ENCODE peak calls at places on chromosome 20, in ten cellular contexts. One of them, this sample, is unnamed.

GRCh38 chr20:48831702-48832422 is 4.1 kb upstream of the PREX1 start:
- DNase-seq in effector memory CD4-positive, alpha-beta T cell: no peak
- DNase-seq in H7: no peak
- DNase-seq in AG04450: no peak
- DNase-seq in fibroblast of lung: peak
- DNase-seq in AG04449: no peak
- DNase-seq in pancreas: no peak
- DNase-seq in mucosa of descending colon: no peak
- DNase-seq in neural progenitor cell: peak
- DNase-seq in IMR-90: peak
- DNase-seq in this sample: peak

GRCh38 chr20:60152792-60153191 is 194.6 kb downstream of the CDH26 start:
- DNase-seq in effector memory CD4-positive, alpha-beta T cell: no peak
- DNase-seq in H7: no peak
- DNase-seq in AG04450: no peak
- DNase-seq in fibroblast of lung: no peak
- DNase-seq in AG04449: no peak
- DNase-seq in pancreas: no peak
- DNase-seq in mucosa of descending colon: no peak
- DNase-seq in neural progenitor cell: no peak
- DNase-seq in IMR-90: no peak
- DNase-seq in this sample: no peak

GRCh38 chr20:25284131-25284601 is 36.3 kb downstream of the PYGB start:
- DNase-seq in effector memory CD4-positive, alpha-beta T cell: no peak
- DNase-seq in H7: no peak
- DNase-seq in AG04450: no peak
- DNase-seq in fibroblast of lung: no peak
- DNase-seq in AG04449: no peak
- DNase-seq in pancreas: no peak
- DNase-seq in mucosa of descending colon: no peak
- DNase-seq in neural progenitor cell: no peak
- DNase-seq in IMR-90: no peak
- DNase-seq in this sample: no peak

GRCh38 chr20:29878777-29879442 is 1378.6 kb upstream of the DEFB115 start:
- DNase-seq in effector memory CD4-positive, alpha-beta T cell: no peak
- DNase-seq in H7: peak
- DNase-seq in AG04450: no peak
- DNase-seq in fibroblast of lung: no peak
- DNase-seq in AG04449: no peak
- DNase-seq in pancreas: peak
- DNase-seq in mucosa of descending colon: no peak
- DNase-seq in neural progenitor cell: no peak
- DNase-seq in IMR-90: no peak
- DNase-seq in this sample: no peak

GRCh38 chr20:32970973-32971300 is 33.3 kb downstream of the SUN5 start:
- DNase-seq in effector memory CD4-positive, alpha-beta T cell: no peak
- DNase-seq in H7: peak
- DNase-seq in AG04450: no peak
- DNase-seq in fibroblast of lung: no peak
- DNase-seq in AG04449: no peak
- DNase-seq in pancreas: no peak
- DNase-seq in mucosa of descending colon: no peak
- DNase-seq in neural progenitor cell: no peak
- DNase-seq in IMR-90: no peak
- DNase-seq in this sample: no peak

GRCh38 chr20:49945701-49946477 is 9.7 kb downstream of the RNF114 start:
- DNase-seq in effector memory CD4-positive, alpha-beta T cell: no peak
- DNase-seq in H7: no peak
- DNase-seq in AG04450: no peak
- DNase-seq in fibroblast of lung: no peak
- DNase-seq in AG04449: no peak
- DNase-seq in pancreas: no peak
- DNase-seq in mucosa of descending colon: no peak
- DNase-seq in neural progenitor cell: no peak
- DNase-seq in IMR-90: no peak
- DNase-seq in this sample: no peak

GRCh38 chr20:829531-829930 is 4.0 kb upstream of the FAM110A start:
- DNase-seq in effector memory CD4-positive, alpha-beta T cell: no peak
- DNase-seq in H7: no peak
- DNase-seq in AG04450: no peak
- DNase-seq in fibroblast of lung: no peak
- DNase-seq in AG04449: no peak
- DNase-seq in pancreas: no peak
- DNase-seq in mucosa of descending colon: peak
- DNase-seq in neural progenitor cell: no peak
- DNase-seq in IMR-90: peak
- DNase-seq in this sample: no peak

GRCh38 chr20:57621426-57622200 is 1.4 kb upstream of the ZBP1 start:
- DNase-seq in effector memory CD4-positive, alpha-beta T cell: no peak
- DNase-seq in H7: peak
- DNase-seq in AG04450: no peak
- DNase-seq in fibroblast of lung: no peak
- DNase-seq in AG04449: no peak
- DNase-seq in pancreas: no peak
- DNase-seq in mucosa of descending colon: no peak
- DNase-seq in neural progenitor cell: no peak
- DNase-seq in IMR-90: no peak
- DNase-seq in this sample: no peak

GRCh38 chr20:46946181-46946624 is 51.6 kb downstream of the EYA2 start:
- DNase-seq in effector memory CD4-positive, alpha-beta T cell: no peak
- DNase-seq in H7: no peak
- DNase-seq in AG04450: no peak
- DNase-seq in fibroblast of lung: no peak
- DNase-seq in AG04449: no peak
- DNase-seq in pancreas: no peak
- DNase-seq in mucosa of descending colon: no peak
- DNase-seq in neural progenitor cell: no peak
- DNase-seq in IMR-90: no peak
- DNase-seq in this sample: no peak

GRCh38 chr20:40683221-40683893 is 5.7 kb downstream of the MAFB start:
- DNase-seq in effector memory CD4-positive, alpha-beta T cell: no peak
- DNase-seq in H7: peak
- DNase-seq in AG04450: no peak
- DNase-seq in fibroblast of lung: no peak
- DNase-seq in AG04449: no peak
- DNase-seq in pancreas: no peak
- DNase-seq in mucosa of descending colon: no peak
- DNase-seq in neural progenitor cell: peak
- DNase-seq in IMR-90: no peak
- DNase-seq in this sample: no peak

GRCh38 chr20:53934421-53935352 is 135.7 kb downstream of the BCAS1 start:
- DNase-seq in effector memory CD4-positive, alpha-beta T cell: no peak
- DNase-seq in H7: peak
- DNase-seq in AG04450: no peak
- DNase-seq in fibroblast of lung: peak
- DNase-seq in AG04449: no peak
- DNase-seq in pancreas: no peak
- DNase-seq in mucosa of descending colon: no peak
- DNase-seq in neural progenitor cell: no peak
- DNase-seq in IMR-90: peak
- DNase-seq in this sample: no peak

DNA sequence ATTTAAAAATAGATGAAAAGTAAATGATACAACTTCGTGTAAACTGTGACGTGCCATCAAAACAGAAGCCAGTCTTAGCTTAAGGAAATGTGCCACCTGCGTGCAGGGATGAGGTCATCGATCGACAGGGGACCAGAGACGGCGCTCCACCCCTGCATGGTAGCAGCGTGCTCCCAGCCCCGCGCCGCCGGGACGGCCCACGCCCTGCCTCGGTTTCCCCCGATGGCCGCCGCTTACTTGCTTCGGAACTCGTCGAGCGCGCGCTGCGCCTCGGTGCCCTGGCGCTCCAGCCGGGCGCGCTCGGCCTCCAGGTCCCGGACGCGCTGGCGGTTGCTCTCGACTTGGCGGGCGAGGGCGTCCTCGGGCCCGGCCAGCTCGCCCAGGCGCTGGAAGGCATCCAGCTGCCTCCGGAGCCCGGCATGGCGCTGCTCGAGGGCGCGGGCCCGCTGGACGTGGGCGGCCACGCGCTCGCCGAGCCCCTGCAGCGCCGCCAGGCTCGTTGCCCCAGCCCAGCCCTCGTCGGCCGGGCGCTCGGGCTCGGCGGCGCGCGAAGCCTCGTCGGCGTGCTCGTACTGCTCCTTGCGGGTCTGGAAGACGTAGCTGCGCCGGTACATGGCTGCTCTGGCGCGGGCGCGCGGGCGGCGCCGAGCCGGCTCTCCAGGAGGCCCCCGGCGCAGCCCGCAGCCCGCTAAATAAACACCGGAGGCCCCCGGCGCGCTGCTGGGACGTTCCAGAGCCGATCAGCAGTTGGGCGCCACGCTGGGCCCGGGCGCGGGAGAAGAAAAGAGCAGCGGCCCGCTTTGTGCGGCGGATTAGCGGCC is at the start of gene BFSP1:
- DNase-seq in effector memory CD4-positive, alpha-beta T cell: peak
- DNase-seq in H7: peak
- DNase-seq in AG04450: no peak
- DNase-seq in fibroblast of lung: peak
- DNase-seq in AG04449: no peak
- DNase-seq in pancreas: peak
- DNase-seq in mucosa of descending colon: peak
- DNase-seq in neural progenitor cell: peak
- DNase-seq in IMR-90: peak
- DNase-seq in this sample: no peak
- H3K4me3 ChIP-seq in effector memory CD4-positive, alpha-beta T cell: peak
- H3K4me3 ChIP-seq in H7: peak
- H3K4me3 ChIP-seq in AG04450: peak
- H3K4me3 ChIP-seq in fibroblast of lung: peak
- H3K4me3 ChIP-seq in AG04449: peak
- H3K4me3 ChIP-seq in pancreas: peak
- H3K4me3 ChIP-seq in mucosa of descending colon: peak
- H3K4me3 ChIP-seq in neural progenitor cell: peak
- H3K4me3 ChIP-seq in IMR-90: peak
- H3K4me3 ChIP-seq in this sample: peak

GRCh38 chr20:58896820-58897219 is 44.3 kb downstream of the GNAS start:
- DNase-seq in effector memory CD4-positive, alpha-beta T cell: no peak
- DNase-seq in H7: no peak
- DNase-seq in AG04450: no peak
- DNase-seq in fibroblast of lung: no peak
- DNase-seq in AG04449: no peak
- DNase-seq in pancreas: no peak
- DNase-seq in mucosa of descending colon: no peak
- DNase-seq in neural progenitor cell: no peak
- DNase-seq in IMR-90: no peak
- DNase-seq in this sample: no peak

GRCh38 chr20:58893355-58894151 is 41.0 kb downstream of the GNAS start:
- DNase-seq in effector memory CD4-positive, alpha-beta T cell: no peak
- DNase-seq in H7: no peak
- DNase-seq in AG04450: no peak
- DNase-seq in fibroblast of lung: no peak
- DNase-seq in AG04449: no peak
- DNase-seq in pancreas: no peak
- DNase-seq in mucosa of descending colon: no peak
- DNase-seq in neural progenitor cell: no peak
- DNase-seq in IMR-90: peak
- DNase-seq in this sample: no peak

GRCh38 chr20:58895796-58896180 is 43.3 kb downstream of the GNAS start:
- DNase-seq in effector memory CD4-positive, alpha-beta T cell: no peak
- DNase-seq in H7: peak
- DNase-seq in AG04450: no peak
- DNase-seq in fibroblast of lung: no peak
- DNase-seq in AG04449: no peak
- DNase-seq in pancreas: no peak
- DNase-seq in mucosa of descending colon: no peak
- DNase-seq in neural progenitor cell: no peak
- DNase-seq in IMR-90: no peak
- DNase-seq in this sample: no peak

GRCh38 chr20:58894652-58895051 is 42.1 kb downstream of the GNAS start:
- DNase-seq in effector memory CD4-positive, alpha-beta T cell: no peak
- DNase-seq in H7: no peak
- DNase-seq in AG04450: no peak
- DNase-seq in fibroblast of lung: no peak
- DNase-seq in AG04449: no peak
- DNase-seq in pancreas: no peak
- DNase-seq in mucosa of descending colon: no peak
- DNase-seq in neural progenitor cell: no peak
- DNase-seq in IMR-90: no peak
- DNase-seq in this sample: no peak

DNA sequence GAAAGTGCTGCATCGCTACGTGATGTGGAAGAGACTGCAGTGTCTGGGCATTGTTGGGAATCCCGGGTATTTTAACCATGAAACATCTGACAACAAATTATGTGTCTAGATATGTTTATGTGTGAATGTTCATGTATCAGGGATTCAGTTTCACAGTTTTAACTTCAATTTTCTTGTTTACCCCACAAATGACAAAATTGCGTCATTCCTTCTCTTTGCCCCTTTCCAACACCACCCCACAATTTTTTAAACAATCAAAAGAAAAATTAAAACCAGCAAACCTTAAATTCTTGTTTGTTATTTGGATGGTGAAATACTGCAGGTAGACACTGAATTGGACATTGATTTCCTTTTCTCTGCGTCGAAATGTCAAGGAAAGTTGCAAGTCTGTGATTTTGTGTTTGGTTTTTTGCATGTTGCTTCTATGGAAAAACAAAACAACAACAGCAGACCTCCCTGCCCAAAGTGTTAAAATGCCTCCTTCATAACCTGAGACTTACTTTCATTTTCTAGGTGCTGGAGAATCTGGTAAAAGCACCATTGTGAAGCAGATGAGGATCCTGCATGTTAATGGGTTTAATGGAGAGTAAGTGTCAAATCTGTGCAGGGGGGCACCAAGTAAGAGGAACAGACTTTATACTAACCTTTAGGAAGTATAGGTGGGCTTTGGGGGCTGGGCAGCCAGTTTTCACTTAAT is 42.7 kb downstream of the GNAS start:
- DNase-seq in effector memory CD4-positive, alpha-beta T cell: no peak
- DNase-seq in H7: no peak
- DNase-seq in AG04450: no peak
- DNase-seq in fibroblast of lung: no peak
- DNase-seq in AG04449: no peak
- DNase-seq in pancreas: no peak
- DNase-seq in mucosa of descending colon: no peak
- DNase-seq in neural progenitor cell: no peak
- DNase-seq in IMR-90: no peak
- DNase-seq in this sample: no peak
- H3K4me3 ChIP-seq in effector memory CD4-positive, alpha-beta T cell: no peak
- H3K4me3 ChIP-seq in H7: no peak
- H3K4me3 ChIP-seq in AG04450: peak
- H3K4me3 ChIP-seq in fibroblast of lung: peak
- H3K4me3 ChIP-seq in AG04449: peak
- H3K4me3 ChIP-seq in pancreas: no peak
- H3K4me3 ChIP-seq in mucosa of descending colon: no peak
- H3K4me3 ChIP-seq in neural progenitor cell: peak
- H3K4me3 ChIP-seq in IMR-90: no peak
- H3K4me3 ChIP-seq in this sample: peak

GRCh38 chr20:23084845-23085355 is 1.2 kb downstream of the CD93 start:
- DNase-seq in effector memory CD4-positive, alpha-beta T cell: no peak
- DNase-seq in H7: no peak
- DNase-seq in AG04450: no peak
- DNase-seq in fibroblast of lung: no peak
- DNase-seq in AG04449: no peak
- DNase-seq in pancreas: no peak
- DNase-seq in mucosa of descending colon: no peak
- DNase-seq in neural progenitor cell: no peak
- DNase-seq in IMR-90: no peak
- DNase-seq in this sample: no peak
- H3K4me3 ChIP-seq in effector memory CD4-positive, alpha-beta T cell: no peak
- H3K4me3 ChIP-seq in H7: no peak
- H3K4me3 ChIP-seq in AG04450: no peak
- H3K4me3 ChIP-seq in fibroblast of lung: no peak
- H3K4me3 ChIP-seq in AG04449: no peak
- H3K4me3 ChIP-seq in pancreas: no peak
- H3K4me3 ChIP-seq in mucosa of descending colon: no peak
- H3K4me3 ChIP-seq in neural progenitor cell: no peak
- H3K4me3 ChIP-seq in IMR-90: no peak
- H3K4me3 ChIP-seq in this sample: no peak

GRCh38 chr20:62951896-62952372 is 575 bp upstream of the SLC17A9 start:
- DNase-seq in effector memory CD4-positive, alpha-beta T cell: no peak
- DNase-seq in H7: peak
- DNase-seq in AG04450: no peak
- DNase-seq in fibroblast of lung: no peak
- DNase-seq in AG04449: no peak
- DNase-seq in pancreas: no peak
- DNase-seq in mucosa of descending colon: no peak
- DNase-seq in neural progenitor cell: no peak
- DNase-seq in IMR-90: no peak
- DNase-seq in this sample: no peak
- H3K4me3 ChIP-seq in effector memory CD4-positive, alpha-beta T cell: no peak
- H3K4me3 ChIP-seq in H7: peak
- H3K4me3 ChIP-seq in AG04450: no peak
- H3K4me3 ChIP-seq in fibroblast of lung: no peak
- H3K4me3 ChIP-seq in AG04449: peak
- H3K4me3 ChIP-seq in pancreas: no peak
- H3K4me3 ChIP-seq in mucosa of descending colon: no peak
- H3K4me3 ChIP-seq in neural progenitor cell: peak
- H3K4me3 ChIP-seq in IMR-90: peak
- H3K4me3 ChIP-seq in this sample: peak